ENCODE peak calls at places on chromosomes 4 and X, in seven cellular contexts. H is endodermal cell, U is H1, W is fibroblast of the conjunctiva, L is fibroblast of lung, E is HuH-7.5, V is HT1080. Z is an unnamed sample.

GRCh38 chr4:161403781-161404180 is 760.0 kb downstream of the FSTL5 start:
- DNase-seq in H (no peak), U (no peak), W (no peak), L (no peak), E (no peak), V (no peak), Z (no peak)

GRCh38 chr4:968221-968620 is 5.1 kb downstream of the DGKQ start:
- DNase-seq in H (no peak), U (no peak), W (no peak), L (no peak), E (no peak), V (no peak), Z (no peak)

GRCh38 chrX:96314974-96315373 is 369.7 kb upstream of the DIAPH2 start:
- DNase-seq in H (no peak), U (no peak), W (no peak), L (peak), E (no peak), V (peak), Z (no peak)

GRCh38 chr4:156534205-156534604 is 437.4 kb downstream of the PDGFC start:
- DNase-seq in H (no peak), U (no peak), W (no peak), L (no peak), E (no peak), V (no peak), Z (no peak)

GRCh38 chr4:85152490-85152889 is 186.0 kb upstream of the WDFY3 start:
- DNase-seq in H (no peak), U (no peak), W (no peak), L (no peak), E (no peak), V (no peak), Z (no peak)

GRCh38 chr4:76754439-76754838 is 143.5 kb downstream of the SOWAHB start:
- DNase-seq in H (no peak), U (no peak), W (no peak), L (no peak), E (no peak), V (no peak), Z (no peak)

GRCh38 chr4:182126567-182126966 is 116.6 kb upstream of the TENM3 start:
- DNase-seq in H (no peak), U (no peak), W (no peak), L (peak), E (no peak), V (peak), Z (no peak)

GRCh38 chrX:39960219-39960618 is 137.5 kb downstream of the BCOR start:
- DNase-seq in H (no peak), U (no peak), W (no peak), L (no peak), E (no peak), V (no peak), Z (no peak)

GRCh38 chrX:107710617-107711391 is 64.8 kb downstream of the TSC22D3 start:
- DNase-seq in H (peak), U (no peak), W (peak), L (peak), E (no peak), V (peak), Z (peak)

GRCh38 chr4:80335554-80336358 is at the start of gene CFAP299:
- DNase-seq in H (peak), U (peak), W (peak), L (peak), E (peak), V (peak), Z (peak)

GRCh38 chrX:68833855-68834331 is 5.1 kb downstream of the EFNB1 start:
- DNase-seq in H (peak), U (no peak), W (no peak), L (no peak), E (no peak), V (no peak), Z (no peak)

GRCh38 chr4:73131281-73131680 is 61.8 kb upstream of the COX18 start:
- DNase-seq in H (no peak), U (no peak), W (no peak), L (no peak), E (no peak), V (no peak), Z (no peak)

GRCh38 chr4:183288955-183289354 is 31.1 kb downstream of the CLDN22 start:
- DNase-seq in H (no peak), U (no peak), W (no peak), L (no peak), E (no peak), V (no peak), Z (no peak)

GRCh38 chr4:70818173-70818856 is 21.4 kb downstream of the GRSF1 start:
- DNase-seq in H (no peak), U (no peak), W (no peak), L (no peak), E (no peak), V (no peak), Z (no peak)

GRCh38 chrX:119391279-119391678 is 7.9 kb upstream of the SLC25A43 start:
- DNase-seq in H (no peak), U (no peak), W (no peak), L (peak), E (no peak), V (no peak), Z (no peak)

GRCh38 chr4:124542021-124542420 is 170.5 kb downstream of the ANKRD50 start:
- DNase-seq in H (no peak), U (no peak), W (no peak), L (no peak), E (no peak), V (no peak), Z (no peak)

GRCh38 chr4:92299152-92299551 is 4.6 kb upstream of the GRID2 start:
- DNase-seq in H (no peak), U (no peak), W (no peak), L (peak), E (no peak), V (no peak), Z (no peak)

GRCh38 chr4:69697536-69697935 is 44.5 kb upstream of the UGT2A1 start:
- DNase-seq in H (no peak), U (no peak), W (no peak), L (no peak), E (no peak), V (no peak), Z (no peak)

GRCh38 chrX:19683817-19684216 is 168.5 kb upstream of the MAP3K15 start:
- DNase-seq in H (no peak), U (no peak), W (no peak), L (no peak), E (no peak), V (no peak), Z (no peak)

GRCh38 chrX:526295-527224 is 104.0 kb upstream of the SHOX start:
- DNase-seq in H (peak), U (no peak), W (no peak), L (no peak), E (no peak), V (no peak), Z (no peak)

GRCh38 chr4:68463796-68464195 is 16.5 kb downstream of the TMPRSS11E start:
- DNase-seq in H (no peak), U (no peak), W (no peak), L (peak), E (no peak), V (no peak), Z (no peak)

GRCh38 chr4:180150818-180151217 is 2092.4 kb upstream of the TENM3 start:
- DNase-seq in H (no peak), U (no peak), W (no peak), L (peak), E (no peak), V (no peak), Z (no peak)